ENCODE peak calls at places on chromosomes 7 and 10, in six cellular contexts. F, R, H, U, T and I are unnamed samples.
A peak's percentile ranks its signal among the peaks of the same experiment; 100 is the strongest.

GRCh38 chr10:132893090-132893489 is 49.3 kb downstream of the CFAP46 start:
- DNase-seq in H (peak; percentile 9), U (no peak), F (no peak), R (peak; percentile 11), T (peak; percentile 19), I (no peak)

GRCh38 chr7:158247758-158248487 is 339.7 kb downstream of the PTPRN2 start:
- DNase-seq in H (no peak), T (no peak), R (no peak), U (no peak), F (no peak), I (no peak)

GRCh38 chr10:11874568-11875182 is 51.5 kb downstream of the PROSER2 start:
- DNase-seq in T (no peak), F (peak; percentile 30), R (peak; percentile 58), H (no peak), U (peak; percentile 65), I (no peak)

GRCh38 chr10:53025172-53025651 is 252.6 kb upstream of the MBL2 start:
- DNase-seq in R (peak; percentile 41), H (no peak), F (peak; percentile 53), T (no peak), U (no peak), I (no peak)

GRCh38 chr10:102342958-102343357 is 52.5 kb upstream of the NFKB2 start:
- DNase-seq in H (no peak), U (no peak), F (peak; percentile 56), R (peak; percentile 79), T (no peak), I (peak; percentile 73)

GRCh38 chr7:74300951-74301350 is 11.7 kb downstream of the CLIP2 start:
- DNase-seq in R (no peak), F (no peak), T (no peak), H (no peak), U (no peak), I (no peak)

GRCh38 chr7:56079450-56080185 is 13.1 kb downstream of the PHKG1 start:
- DNase-seq in U (peak; percentile 40), F (peak; percentile 79), R (peak; percentile 68), T (peak; percentile 72), H (peak; percentile 78), I (no peak)

GRCh38 chr7:90599038-90599437 is 2.9 kb downstream of the CDK14 start:
- DNase-seq in F (no peak), H (no peak), R (peak; percentile 36), T (no peak), U (no peak), I (no peak)

GRCh38 chr7:130256716-130257115 is 9.9 kb upstream of the CPA2 start:
- DNase-seq in R (no peak), T (no peak), F (no peak), H (no peak), U (no peak), I (no peak)